ENCODE peak calls at places on chromosome 6, in ten cellular contexts. One of them, this sample, is unnamed.

GRCh38 chr6:36121752-36122494 is 8.4 kb upstream of the MAPK13 start:
- DNase-seq in NCI-H2171 treated with DMSO at 0.1 percent for 48 hours: no peak
- DNase-seq in Right ventricle myocardium superior: no peak
- DNase-seq in right cardiac atrium: no peak
- DNase-seq in stimulated activated naive CD4-positive, alpha-beta T cell: no peak
- DNase-seq in PC-3: no peak
- DNase-seq in adipocyte: no peak
- DNase-seq in T-helper 2 cell: no peak
- DNase-seq in AG09319: no peak
- DNase-seq in HEK293T: no peak
- DNase-seq in this sample: no peak

GRCh38 chr6:107740496-107741190 is 83.5 kb downstream of the SCML4 start:
- DNase-seq in NCI-H2171 treated with DMSO at 0.1 percent for 48 hours: no peak
- DNase-seq in Right ventricle myocardium superior: no peak
- DNase-seq in right cardiac atrium: no peak
- DNase-seq in stimulated activated naive CD4-positive, alpha-beta T cell: peak
- DNase-seq in PC-3: no peak
- DNase-seq in adipocyte: peak
- DNase-seq in T-helper 2 cell: no peak
- DNase-seq in AG09319: peak
- DNase-seq in HEK293T: no peak
- DNase-seq in this sample: no peak

GRCh38 chr6:69994251-69994650 is 127.9 kb downstream of the COL19A1 start:
- DNase-seq in NCI-H2171 treated with DMSO at 0.1 percent for 48 hours: no peak
- DNase-seq in Right ventricle myocardium superior: no peak
- DNase-seq in right cardiac atrium: no peak
- DNase-seq in stimulated activated naive CD4-positive, alpha-beta T cell: no peak
- DNase-seq in PC-3: peak
- DNase-seq in adipocyte: peak
- DNase-seq in T-helper 2 cell: no peak
- DNase-seq in AG09319: no peak
- DNase-seq in HEK293T: no peak
- DNase-seq in this sample: no peak

GRCh38 chr6:127247114-127248096 is 19.3 kb upstream of the RNF146 start:
- DNase-seq in NCI-H2171 treated with DMSO at 0.1 percent for 48 hours: no peak
- DNase-seq in Right ventricle myocardium superior: no peak
- DNase-seq in right cardiac atrium: no peak
- DNase-seq in stimulated activated naive CD4-positive, alpha-beta T cell: no peak
- DNase-seq in PC-3: no peak
- DNase-seq in adipocyte: no peak
- DNase-seq in T-helper 2 cell: no peak
- DNase-seq in AG09319: peak
- DNase-seq in HEK293T: no peak
- DNase-seq in this sample: no peak

GRCh38 chr6:126176266-126176665 is 163.6 kb upstream of the CENPW start:
- DNase-seq in NCI-H2171 treated with DMSO at 0.1 percent for 48 hours: no peak
- DNase-seq in Right ventricle myocardium superior: no peak
- DNase-seq in right cardiac atrium: no peak
- DNase-seq in stimulated activated naive CD4-positive, alpha-beta T cell: no peak
- DNase-seq in PC-3: peak
- DNase-seq in adipocyte: peak
- DNase-seq in T-helper 2 cell: no peak
- DNase-seq in AG09319: no peak
- DNase-seq in HEK293T: no peak
- DNase-seq in this sample: no peak

GRCh38 chr6:139473239-139473701 is 98.8 kb upstream of the CITED2 start:
- DNase-seq in NCI-H2171 treated with DMSO at 0.1 percent for 48 hours: peak
- DNase-seq in Right ventricle myocardium superior: no peak
- DNase-seq in right cardiac atrium: peak
- DNase-seq in stimulated activated naive CD4-positive, alpha-beta T cell: no peak
- DNase-seq in PC-3: no peak
- DNase-seq in adipocyte: no peak
- DNase-seq in T-helper 2 cell: no peak
- DNase-seq in AG09319: no peak
- DNase-seq in HEK293T: peak
- DNase-seq in this sample: no peak

GRCh38 chr6:39684790-39685485 is 40.3 kb downstream of the KIF6 start:
- DNase-seq in NCI-H2171 treated with DMSO at 0.1 percent for 48 hours: no peak
- DNase-seq in Right ventricle myocardium superior: no peak
- DNase-seq in right cardiac atrium: no peak
- DNase-seq in stimulated activated naive CD4-positive, alpha-beta T cell: no peak
- DNase-seq in PC-3: no peak
- DNase-seq in adipocyte: no peak
- DNase-seq in T-helper 2 cell: no peak
- DNase-seq in AG09319: no peak
- DNase-seq in HEK293T: no peak
- DNase-seq in this sample: no peak

GRCh38 chr6:137811121-137811911 is 55.7 kb upstream of the TNFAIP3 start:
- DNase-seq in NCI-H2171 treated with DMSO at 0.1 percent for 48 hours: no peak
- DNase-seq in Right ventricle myocardium superior: peak
- DNase-seq in right cardiac atrium: peak
- DNase-seq in stimulated activated naive CD4-positive, alpha-beta T cell: peak
- DNase-seq in PC-3: peak
- DNase-seq in adipocyte: peak
- DNase-seq in T-helper 2 cell: peak
- DNase-seq in AG09319: peak
- DNase-seq in HEK293T: peak
- DNase-seq in this sample: peak

GRCh38 chr6:167699141-167700036 is 127.3 kb upstream of the AFDN start:
- DNase-seq in NCI-H2171 treated with DMSO at 0.1 percent for 48 hours: no peak
- DNase-seq in Right ventricle myocardium superior: peak
- DNase-seq in right cardiac atrium: peak
- DNase-seq in stimulated activated naive CD4-positive, alpha-beta T cell: peak
- DNase-seq in PC-3: peak
- DNase-seq in adipocyte: no peak
- DNase-seq in T-helper 2 cell: peak
- DNase-seq in AG09319: no peak
- DNase-seq in HEK293T: no peak
- DNase-seq in this sample: peak

GRCh38 chr6:11278207-11278559 is 45.7 kb upstream of the NEDD9 start:
- DNase-seq in NCI-H2171 treated with DMSO at 0.1 percent for 48 hours: no peak
- DNase-seq in Right ventricle myocardium superior: no peak
- DNase-seq in right cardiac atrium: no peak
- DNase-seq in stimulated activated naive CD4-positive, alpha-beta T cell: no peak
- DNase-seq in PC-3: no peak
- DNase-seq in adipocyte: no peak
- DNase-seq in T-helper 2 cell: no peak
- DNase-seq in AG09319: no peak
- DNase-seq in HEK293T: no peak
- DNase-seq in this sample: no peak

GRCh38 chr6:63319911-63320310 is at the start of gene LGSN:
- DNase-seq in NCI-H2171 treated with DMSO at 0.1 percent for 48 hours: no peak
- DNase-seq in Right ventricle myocardium superior: no peak
- DNase-seq in right cardiac atrium: no peak
- DNase-seq in stimulated activated naive CD4-positive, alpha-beta T cell: no peak
- DNase-seq in PC-3: peak
- DNase-seq in adipocyte: no peak
- DNase-seq in T-helper 2 cell: no peak
- DNase-seq in AG09319: no peak
- DNase-seq in HEK293T: no peak
- DNase-seq in this sample: no peak

GRCh38 chr6:91713911-91714310 is 1127.0 kb upstream of the MAP3K7 start:
- DNase-seq in NCI-H2171 treated with DMSO at 0.1 percent for 48 hours: no peak
- DNase-seq in Right ventricle myocardium superior: no peak
- DNase-seq in right cardiac atrium: no peak
- DNase-seq in stimulated activated naive CD4-positive, alpha-beta T cell: no peak
- DNase-seq in PC-3: peak
- DNase-seq in adipocyte: peak
- DNase-seq in T-helper 2 cell: no peak
- DNase-seq in AG09319: no peak
- DNase-seq in HEK293T: no peak
- DNase-seq in this sample: no peak

GRCh38 chr6:154815938-154816820 is 83.0 kb downstream of the SCAF8 start:
- DNase-seq in NCI-H2171 treated with DMSO at 0.1 percent for 48 hours: no peak
- DNase-seq in Right ventricle myocardium superior: no peak
- DNase-seq in right cardiac atrium: no peak
- DNase-seq in stimulated activated naive CD4-positive, alpha-beta T cell: no peak
- DNase-seq in PC-3: no peak
- DNase-seq in adipocyte: peak
- DNase-seq in T-helper 2 cell: no peak
- DNase-seq in AG09319: no peak
- DNase-seq in HEK293T: no peak
- DNase-seq in this sample: no peak

GRCh38 chr6:34412643-34413214 is 13.1 kb downstream of the RPS10 start:
- DNase-seq in NCI-H2171 treated with DMSO at 0.1 percent for 48 hours: no peak
- DNase-seq in Right ventricle myocardium superior: no peak
- DNase-seq in right cardiac atrium: no peak
- DNase-seq in stimulated activated naive CD4-positive, alpha-beta T cell: no peak
- DNase-seq in PC-3: peak
- DNase-seq in adipocyte: no peak
- DNase-seq in T-helper 2 cell: no peak
- DNase-seq in AG09319: no peak
- DNase-seq in HEK293T: no peak
- DNase-seq in this sample: no peak

GRCh38 chr6:66103954-66104353 is 396.9 kb upstream of the EYS start:
- DNase-seq in NCI-H2171 treated with DMSO at 0.1 percent for 48 hours: no peak
- DNase-seq in Right ventricle myocardium superior: no peak
- DNase-seq in right cardiac atrium: no peak
- DNase-seq in stimulated activated naive CD4-positive, alpha-beta T cell: no peak
- DNase-seq in PC-3: no peak
- DNase-seq in adipocyte: no peak
- DNase-seq in T-helper 2 cell: no peak
- DNase-seq in AG09319: no peak
- DNase-seq in HEK293T: no peak
- DNase-seq in this sample: no peak

GRCh38 chr6:16438677-16439615 is 200.6 kb downstream of the GMPR start:
- DNase-seq in NCI-H2171 treated with DMSO at 0.1 percent for 48 hours: no peak
- DNase-seq in Right ventricle myocardium superior: no peak
- DNase-seq in right cardiac atrium: no peak
- DNase-seq in stimulated activated naive CD4-positive, alpha-beta T cell: no peak
- DNase-seq in PC-3: peak
- DNase-seq in adipocyte: peak
- DNase-seq in T-helper 2 cell: no peak
- DNase-seq in AG09319: peak
- DNase-seq in HEK293T: no peak
- DNase-seq in this sample: no peak

This sample was measured in upper lobe of left lung.